ENCODE peak calls at places on chromosomes 12 and 14, in five cellular contexts. Z, J, F, N and I are unnamed samples.

GRCh38 chr12:5745251-5745888 is 199.7 kb downstream of the ANO2 start:
- DNase-seq in Z (no peak), J (no peak), F (peak; percentile 58), N (no peak), I (peak; percentile 53)

GRCh38 chr12:70660620-70661219 is 23.5 kb upstream of the PTPRB start:
- DNase-seq in Z (no peak), J (no peak), F (peak; percentile 82), N (no peak), I (no peak)

GRCh38 chr12:58159941-58160340 is 218.6 kb downstream of the ATP23 start:
- DNase-seq in Z (no peak), J (no peak), F (no peak), N (no peak), I (no peak)

GRCh38 chr14:44962573-44963528 is 861 bp downstream of the TOGARAM1 start:
- DNase-seq in Z (peak; percentile 73), J (no peak), F (peak; percentile 33), N (no peak), I (peak; percentile 70)

GRCh38 chr12:1591543-1591942 is 2.8 kb downstream of the FBXL14 start:
- DNase-seq in Z (no peak), J (no peak), F (no peak), N (no peak), I (no peak)

GRCh38 chr12:19544351-19544750 is 105.1 kb downstream of the AEBP2 start:
- DNase-seq in Z (no peak), J (no peak), F (no peak), N (no peak), I (no peak)

GRCh38 chr12:64737539-64737938 is 21.7 kb downstream of the GNS start:
- DNase-seq in Z (no peak), J (no peak), F (no peak), N (no peak), I (no peak)

GRCh38 chr14:95784137-95784536 is 70.2 kb upstream of the TCL1A start:
- DNase-seq in Z (no peak), J (no peak), F (peak; percentile 42), N (no peak), I (peak; percentile 81)

GRCh38 chr12:128743911-128744310 is 79.8 kb downstream of the SLC15A4 start:
- DNase-seq in Z (no peak), J (no peak), F (no peak), N (no peak), I (no peak)

GRCh38 chr12:77493311-77493710 is 337.4 kb upstream of the NAV3 start:
- DNase-seq in Z (no peak), J (no peak), F (no peak), N (no peak), I (no peak)

GRCh38 chr12:120094485-120094884 is 22.1 kb downstream of the RAB35 start:
- DNase-seq in Z (no peak), J (no peak), F (no peak), N (no peak), I (no peak)

GRCh38 chr14:47269788-47270492 is 405.5 kb downstream of the MDGA2 start:
- DNase-seq in Z (no peak), J (no peak), F (no peak), N (no peak), I (no peak)

GRCh38 chr12:64691793-64692583 is 67.2 kb downstream of the GNS start:
- DNase-seq in Z (no peak), J (no peak), F (no peak), N (no peak), I (no peak)

GRCh38 chr12:43115441-43116160 is 436.4 kb downstream of the ADAMTS20 start:
- DNase-seq in Z (no peak), J (no peak), F (no peak), N (no peak), I (no peak)

GRCh38 chr14:104086661-104087461 is 1.4 kb downstream of the ASPG start:
- DNase-seq in Z (no peak), J (no peak), F (no peak), N (no peak), I (no peak)

GRCh38 chr12:100468126-100468525 is 5.5 kb upstream of the NR1H4 start:
- DNase-seq in Z (no peak), J (no peak), F (no peak), N (no peak), I (no peak)

GRCh38 chr12:67649165-67650126 is 901 bp downstream of the DYRK2 start:
- DNase-seq in Z (no peak), J (no peak), F (peak; percentile 24), N (no peak), I (peak; percentile 44)

GRCh38 chr12:32116897-32117296 is 10.2 kb downstream of the BICD1 start:
- DNase-seq in Z (no peak), J (no peak), F (peak; percentile 51), N (no peak), I (no peak)

GRCh38 chr12:20950248-20950647 is 139.7 kb downstream of the SLCO1B3 start:
- DNase-seq in Z (no peak), J (no peak), F (peak; percentile 58), N (no peak), I (peak; percentile 15)

GRCh38 chr14:40410708-40411107 is 978.5 kb upstream of the FBXO33 start:
- DNase-seq in Z (no peak), J (no peak), F (no peak), N (no peak), I (no peak)

GRCh38 chr14:59306775-59307174 is 118.3 kb downstream of the DAAM1 start:
- DNase-seq in Z (peak; percentile 73), J (peak; percentile 86), F (peak; percentile 99), N (no peak), I (no peak)

GRCh38 chr14:74980398-74980745 is 22.3 kb upstream of the EIF2B2 start:
- DNase-seq in Z (peak; percentile 49), J (no peak), F (no peak), N (no peak), I (no peak)

GRCh38 chr12:15708396-15709070 is 80.7 kb downstream of the EPS8 start:
- DNase-seq in Z (no peak), J (no peak), F (no peak), N (no peak), I (no peak)

GRCh38 chr14:68124050-68124449 is 304.5 kb downstream of the RAD51B start:
- DNase-seq in Z (no peak), J (peak; percentile 25), F (no peak), N (no peak), I (no peak)

GRCh38 chr14:22546722-22547071 is 42.3 kb downstream of the DAD1 start:
- DNase-seq in Z (no peak), J (no peak), F (no peak), N (no peak), I (no peak)

GRCh38 chr12:128684357-128684756 is 139.4 kb downstream of the SLC15A4 start:
- DNase-seq in Z (no peak), J (no peak), F (no peak), N (no peak), I (no peak)

GRCh38 chr14:76974365-76974764 is 54.1 kb downstream of the IRF2BPL start:
- DNase-seq in Z (no peak), J (no peak), F (no peak), N (no peak), I (no peak)

GRCh38 chr12:11482955-11483354 is 87.6 kb upstream of the PRB2 start:
- DNase-seq in Z (no peak), J (peak; percentile 61), F (peak; percentile 59), N (no peak), I (no peak)

DNA sequence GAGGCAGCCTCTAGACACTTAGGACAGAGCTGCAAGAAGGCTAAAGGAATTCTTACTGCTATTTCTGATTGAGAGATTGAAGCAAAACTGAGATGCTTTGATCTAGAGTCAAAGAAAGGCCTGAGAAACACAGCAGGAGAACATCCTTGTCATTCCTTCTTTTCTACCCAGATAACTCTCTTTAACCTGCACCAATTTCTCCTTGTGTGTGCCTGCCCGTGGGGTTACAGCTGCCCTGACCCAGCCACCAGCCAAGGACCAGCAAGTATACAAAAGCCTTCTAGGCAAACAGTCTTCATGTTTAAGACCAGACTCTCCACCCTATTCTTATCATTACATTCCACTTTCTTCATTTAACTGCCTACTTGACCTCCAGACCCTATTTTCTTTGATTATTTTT is 81.7 kb upstream of the PRB2 start:
- DNase-seq in Z (no peak), J (no peak), F (no peak), N (no peak), I (no peak)
- H3K36me3 ChIP-seq in Z (no peaks in the 10 kb centered on the region), J (no peaks in the 10 kb centered on the region), F (no peaks in the 10 kb centered on the region), N (no peaks in the 10 kb centered on the region), I (no peaks in the 10 kb centered on the region)

GRCh38 chr12:3250034-3250433 is 172.9 kb downstream of the TSPAN9 start:
- DNase-seq in Z (no peak), J (no peak), F (no peak), N (no peak), I (no peak)

GRCh38 chr12:3249081-3249800 is 172.1 kb downstream of the TSPAN9 start:
- DNase-seq in Z (no peak), J (no peak), F (no peak), N (no peak), I (no peak)

GRCh38 chr12:3251691-3252090 is 174.5 kb downstream of the TSPAN9 start:
- DNase-seq in Z (no peak), J (no peak), F (no peak), N (no peak), I (no peak)

GRCh38 chr12:3251067-3251466 is 173.9 kb downstream of the TSPAN9 start:
- DNase-seq in Z (no peak), J (no peak), F (no peak), N (no peak), I (no peak)

DNA sequence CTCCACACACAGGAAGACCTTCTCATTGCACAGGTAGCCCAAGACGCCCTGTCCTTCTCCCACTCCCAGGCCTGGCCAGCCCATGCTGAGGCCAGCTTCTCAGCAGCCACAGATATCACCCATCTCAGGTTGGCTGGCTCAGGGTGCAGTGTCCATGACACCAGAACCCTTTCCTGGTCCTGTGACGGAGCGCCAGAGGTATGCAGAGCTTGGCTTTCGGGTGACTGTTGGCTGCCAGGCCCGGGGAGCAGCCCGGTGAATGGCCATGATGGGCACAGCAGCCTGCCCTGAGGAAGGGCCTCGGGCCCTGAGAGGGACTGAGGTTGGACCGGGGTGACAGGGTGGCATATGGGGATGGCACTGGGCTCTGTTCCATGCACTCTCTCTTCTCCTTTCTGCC is 173.4 kb downstream of the TSPAN9 start:
- DNase-seq in Z (no peak), J (no peak), F (no peak), N (no peak), I (no peak)
- H3K4me1 ChIP-seq in Z (no peaks in the 10 kb centered on the region), J (no peaks in the 10 kb centered on the region), F (no peaks in the 10 kb centered on the region), N (peaks cover 18% of the 10 kb centered on the region), I (peaks cover 70% of the 10 kb centered on the region)

DNA sequence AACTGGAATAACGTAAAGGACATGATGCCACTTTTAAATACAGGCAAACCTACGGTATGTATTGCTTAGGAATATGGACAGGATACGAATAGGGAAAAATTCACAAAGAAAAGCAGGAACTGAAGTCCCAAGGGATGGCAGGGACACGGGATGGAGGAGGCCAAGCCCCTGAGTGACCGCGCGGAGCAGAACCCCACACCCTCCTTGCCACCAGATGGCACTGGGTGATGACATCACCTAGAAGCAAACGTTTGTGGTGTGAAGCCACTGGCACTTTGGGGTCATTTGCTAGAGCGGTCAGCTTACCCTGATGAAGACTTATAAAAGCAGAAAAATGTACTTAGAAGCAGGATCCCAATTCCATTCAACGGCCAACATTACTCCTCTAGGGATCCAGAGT is 9.4 kb downstream of the DHX37 start:
- DNase-seq in Z (no peak), J (no peak), F (no peak), N (no peak), I (no peak)
- TF ChIP-seq CTCF in Z (no peak), J (no peak), F (no peak), N (no peak), I (no peak)

DNA sequence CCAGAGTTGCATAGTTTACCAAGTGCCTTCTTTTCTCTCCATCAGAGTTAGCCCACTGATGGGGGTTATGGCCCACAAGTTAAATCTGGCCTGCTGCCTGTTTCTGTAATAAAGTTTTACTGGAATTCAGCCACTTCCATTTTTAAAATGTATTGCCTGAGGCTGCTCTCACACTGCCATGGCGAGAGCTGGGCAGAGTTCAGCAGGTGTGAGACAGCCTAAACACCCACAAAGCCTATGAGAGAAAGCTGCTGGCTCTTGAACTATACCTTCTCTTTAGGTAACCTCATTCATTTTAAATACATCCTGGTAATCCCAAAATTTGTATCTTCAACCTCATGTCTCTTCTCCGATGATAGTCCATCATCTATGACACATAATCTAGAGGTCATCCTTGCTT is 86.1 kb downstream of the BCL2L14 start:
- DNase-seq in Z (no peak), J (no peak), F (no peak), N (no peak), I (no peak)
- H3K36me3 ChIP-seq in Z (no peaks in the 10 kb centered on the region), J (peaks cover 6% of the 10 kb centered on the region), F (no peaks in the 10 kb centered on the region), N (no peaks in the 10 kb centered on the region), I (peaks cover 36% of the 10 kb centered on the region)